ENCODE peak calls at places on chromosomes 13 and 19, in eight cellular contexts. F is DND-41, A is fibroblast of lung, N is left ventricle myocardium inferior, I is mucosa of descending colon, G is body of pancreas, S is pancreas, H is OCI-LY7. V is an unnamed sample.

GRCh38 chr19:45865269-45865948 is 1.3 kb downstream of the FOXA3 start:
- DNase-seq in F (no peak), S (peak; percentile 81), A (no peak), N (no peak), H (no peak), G (peak; percentile 58), I (peak; percentile 77), V (no peak)

GRCh38 chr19:3184847-3185481 is 766 bp upstream of the NCLN start:
- DNase-seq in N (peak; percentile 70), F (no peak), H (peak; percentile 81), S (no peak), A (no peak), G (peak; percentile 67), I (no peak), V (peak; percentile 86)

GRCh38 chr13:108961542-108962125 is 332.2 kb downstream of the MYO16 start:
- DNase-seq in N (no peak), G (no peak), S (no peak), I (no peak), A (peak; percentile 74), H (peak; percentile 47), F (no peak), V (no peak)

GRCh38 chr19:50203281-50204080 is at the start of gene MYH14:
- DNase-seq in A (no peak), I (peak; percentile 96), H (no peak), G (peak; percentile 98), N (peak; percentile 87), S (peak; percentile 98), F (no peak), V (peak; percentile 97)

GRCh38 chr19:49104229-49104864 is 9.8 kb upstream of the LIN7B start:
- DNase-seq in A (no peak), H (no peak), I (no peak), F (no peak), G (no peak), N (no peak), S (no peak), V (no peak)

GRCh38 chr19:48190288-48191284 is 20.1 kb downstream of the ZSWIM9 start:
- DNase-seq in N (no peak), A (peak; percentile 56), F (no peak), I (no peak), G (peak; percentile 61), S (no peak), H (peak; percentile 90), V (no peak)

GRCh38 chr19:45474191-45474940 is 6.6 kb downstream of the FOSB start:
- DNase-seq in G (no peak), F (no peak), A (no peak), I (no peak), N (no peak), H (no peak), S (no peak), V (no peak)

GRCh38 chr19:40254714-40255418 is 28.4 kb upstream of the CCNP start:
- DNase-seq in N (peak; percentile 5), I (no peak), F (no peak), H (no peak), G (peak; percentile 36), S (no peak), A (no peak), V (no peak)

GRCh38 chr19:575527-576506 is 3.4 kb downstream of the BSG start:
- DNase-seq in N (peak; percentile 81), F (no peak), S (peak; percentile 74), G (peak; percentile 60), I (peak; percentile 34), H (no peak), A (peak; percentile 52), V (peak; percentile 65)

GRCh38 chr13:60583196-60583908 is 186.3 kb downstream of the TDRD3 start:
- DNase-seq in I (no peak), F (no peak), H (no peak), A (peak; percentile 59), G (no peak), S (no peak), N (no peak), V (no peak)

GRCh38 chr13:100014621-100015020 is 33.0 kb downstream of the ZIC2 start:
- DNase-seq in S (no peak), F (no peak), H (no peak), I (no peak), A (no peak), N (no peak), G (no peak), V (no peak)

GRCh38 chr13:101942038-101942437 is 459.8 kb downstream of the FGF14 start:
- DNase-seq in N (no peak), H (peak; percentile 4), G (no peak), S (no peak), A (peak; percentile 59), F (peak; percentile 31), I (no peak), V (no peak)

GRCh38 chr19:3250675-3251074 is 26.2 kb downstream of the CELF5 start:
- DNase-seq in N (no peak), F (peak; percentile 57), H (peak; percentile 46), S (no peak), A (no peak), I (peak; percentile 49), G (no peak), V (no peak)

GRCh38 chr13:94416454-94417080 is 62.9 kb downstream of the DCT start:
- DNase-seq in H (peak; percentile 17), F (no peak), N (no peak), S (no peak), I (no peak), G (no peak), A (peak; percentile 30), V (no peak)

GRCh38 chr19:28168557-28168956 is 1044.4 kb downstream of the UQCRFS1 start:
- DNase-seq in H (no peak), I (no peak), N (no peak), F (no peak), G (no peak), S (no peak), A (no peak), V (no peak)

GRCh38 chr19:3003046-3003445 is 25.7 kb downstream of the TLE6 start:
- DNase-seq in I (no peak), H (no peak), G (no peak), F (no peak), S (no peak), N (no peak), A (no peak), V (no peak)

GRCh38 chr13:38664920-38665319 is 22.0 kb upstream of the FREM2 start:
- DNase-seq in I (no peak), S (no peak), F (no peak), A (no peak), G (no peak), H (no peak), N (no peak), V (no peak)

DNA sequence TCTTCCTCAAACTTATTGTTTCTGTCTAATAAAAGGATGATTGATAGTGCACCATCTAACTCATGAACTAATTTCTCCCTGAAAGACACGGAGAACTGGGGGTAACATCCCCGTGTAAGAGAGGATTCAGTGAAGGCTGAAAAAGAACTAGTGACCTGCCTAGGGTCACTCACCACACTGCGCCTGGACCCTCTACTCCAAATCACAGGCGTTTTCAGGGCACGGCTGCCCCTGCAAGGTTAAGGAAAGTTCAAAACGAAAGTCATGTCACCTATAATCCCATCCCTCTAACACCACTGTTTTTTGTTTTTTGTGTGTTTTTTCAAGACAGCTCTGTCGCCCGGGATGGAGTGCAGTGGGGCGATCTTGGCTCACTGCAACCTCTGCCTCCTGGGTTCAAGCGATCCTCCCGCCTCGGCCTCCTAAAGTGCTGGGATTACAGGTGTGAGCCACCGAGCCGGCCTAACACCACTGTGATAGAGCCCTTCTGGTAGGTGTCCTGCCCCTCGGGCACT is 8.7 kb downstream of the URAD start:
- DNase-seq in I (no peak), A (no peak), N (no peak), H (no peak), F (no peak), G (no peak), S (no peak), V (no peak)
- H3K4me3 ChIP-seq in I (peak overlapping the region; percentile 21), A (no peak overlapping the region), N (no peak overlapping the region), H (no peak overlapping the region), F (no peak overlapping the region), G (no peak overlapping the region), S (peak overlapping the region; percentile 18), V (no peak overlapping the region)

DNA sequence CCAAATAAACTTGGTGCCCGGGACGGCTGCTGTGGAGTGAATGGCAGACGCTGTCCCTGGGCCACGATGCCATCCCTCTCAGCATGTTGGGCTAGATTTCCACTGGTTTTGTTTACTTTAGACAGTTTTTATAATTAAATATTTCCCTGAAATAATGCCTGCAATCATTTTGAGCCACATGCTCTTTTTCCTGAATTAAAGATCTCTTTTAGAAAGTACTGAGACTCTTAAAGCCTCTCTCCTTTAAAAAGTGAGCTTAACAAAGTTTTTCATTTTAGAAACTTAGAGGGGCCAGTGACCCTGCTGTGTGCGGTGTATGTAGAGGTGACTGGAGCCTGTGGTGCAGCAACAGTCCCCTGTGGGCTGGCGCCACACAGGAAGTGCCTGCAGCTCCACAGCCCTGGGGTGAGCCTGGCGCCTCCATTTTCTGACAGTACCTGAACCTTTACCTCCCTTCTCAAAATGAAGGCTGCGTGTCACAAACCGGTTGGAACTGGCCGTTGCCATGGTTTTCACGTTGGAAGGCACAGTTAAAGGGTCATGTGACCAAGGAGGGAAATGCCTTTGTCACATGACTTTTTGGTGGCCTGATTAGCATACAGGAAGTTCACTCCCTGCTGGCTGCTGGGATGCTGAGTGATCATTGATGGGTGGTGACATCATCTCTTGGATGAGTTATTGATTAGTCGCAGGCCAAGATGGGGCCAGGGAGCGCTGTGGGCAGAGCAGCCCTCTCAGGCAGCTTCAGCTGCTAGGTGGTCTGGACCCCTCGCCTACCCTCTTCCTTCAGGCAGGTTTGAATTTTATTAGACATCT is 26.3 kb downstream of the TSSK6 start:
- DNase-seq in G (peak; percentile 82), H (peak; percentile 93), I (peak; percentile 84), A (peak; percentile 96), N (peak; percentile 68), F (peak; percentile 78), S (peak; percentile 73), V (peak; percentile 69)
- TF ChIP-seq CTCF in G (no peak), H (no peak), I (no peak), A (no peak), N (no peak), F (no peak), S (no peak), V (no peak)

DNA sequence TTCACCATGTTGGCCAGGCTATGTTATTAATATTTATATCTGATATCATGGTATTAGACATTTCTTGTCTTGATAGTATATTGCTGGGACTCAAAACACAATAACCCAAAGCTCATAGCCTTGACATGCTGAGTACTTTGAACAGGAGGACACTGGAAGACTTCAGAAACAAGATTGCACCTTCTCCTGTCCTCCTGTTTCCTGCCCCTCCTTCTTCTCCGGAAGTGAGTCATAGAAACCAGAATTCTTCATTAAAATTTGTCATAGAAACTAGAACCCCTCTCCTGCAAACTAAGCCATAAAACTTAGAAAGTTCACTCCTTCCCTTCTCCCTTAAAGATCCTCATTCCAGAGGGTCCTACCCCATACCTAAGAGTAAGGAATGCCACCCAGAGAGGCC is 400.2 kb downstream of the SLITRK5 start:
- DNase-seq in F (no peak), N (no peak), H (no peak), A (no peak), I (no peak), S (no peak), G (no peak), V (no peak)
- H3K4me1 ChIP-seq in F (no peaks in the 10 kb centered on the region), N (no peaks in the 10 kb centered on the region), H (no peaks in the 10 kb centered on the region), A (no peaks in the 10 kb centered on the region), I (no peaks in the 10 kb centered on the region), S (no peaks in the 10 kb centered on the region), G (no peaks in the 10 kb centered on the region), V (no peaks in the 10 kb centered on the region)

GRCh38 chr19:54133957-54134590 is 3.5 kb upstream of the CNOT3 start:
- DNase-seq in I (no peak), A (no peak), G (no peak), F (no peak), H (no peak), N (no peak), S (no peak), V (no peak)
- H3K4me3 ChIP-seq in I (no peak overlapping the region), A (no peak overlapping the region), G (no peak overlapping the region), F (no peak overlapping the region), H (no peak overlapping the region), N (no peak overlapping the region), S (no peak overlapping the region), V (no peak overlapping the region)

V was measured in psoas muscle.